ENCODE peak calls at places on chromosome 13, in nine cellular contexts. One of them, this sample, is unnamed.

GRCh38 chr13:41588899-41589298 is 131.5 kb downstream of the RGCC start:
- DNase-seq in colonic mucosa: no peak
- DNase-seq in coronary artery: no peak
- DNase-seq in testis: no peak
- DNase-seq in AG10803: peak; percentile 95
- DNase-seq in hepatocyte: no peak
- DNase-seq in endothelial cell: no peak
- DNase-seq in neural progenitor cell: no peak
- DNase-seq in WTC11: no peak
- DNase-seq in this sample: no peak

GRCh38 chr13:102870677-102871415 is 25.0 kb downstream of the ERCC5 start:
- DNase-seq in hepatocyte: peak; percentile 86
- DNase-seq in testis: peak; percentile 70
- DNase-seq in colonic mucosa: peak; percentile 50
- DNase-seq in neural progenitor cell: peak; percentile 80
- DNase-seq in endothelial cell: peak; percentile 56
- DNase-seq in coronary artery: no peak
- DNase-seq in WTC11: peak; percentile 62
- DNase-seq in AG10803: peak; percentile 58
- DNase-seq in this sample: peak; percentile 29

GRCh38 chr13:101202590-101202989 is 213.7 kb downstream of the NALCN start:
- DNase-seq in colonic mucosa: no peak
- DNase-seq in testis: no peak
- DNase-seq in endothelial cell: peak; percentile 4
- DNase-seq in hepatocyte: no peak
- DNase-seq in WTC11: peak; percentile 42
- DNase-seq in neural progenitor cell: peak; percentile 58
- DNase-seq in AG10803: no peak
- DNase-seq in coronary artery: no peak
- DNase-seq in this sample: no peak

GRCh38 chr13:99374994-99375805 is 68.0 kb upstream of the GPR183 start:
- DNase-seq in testis: no peak
- DNase-seq in colonic mucosa: peak; percentile 37
- DNase-seq in coronary artery: peak; percentile 69
- DNase-seq in endothelial cell: no peak
- DNase-seq in hepatocyte: no peak
- DNase-seq in AG10803: no peak
- DNase-seq in WTC11: no peak
- DNase-seq in neural progenitor cell: no peak
- DNase-seq in this sample: peak; percentile 72

GRCh38 chr13:51271008-51271407 is 48.8 kb downstream of the FAM124A start:
- DNase-seq in colonic mucosa: no peak
- DNase-seq in WTC11: no peak
- DNase-seq in hepatocyte: no peak
- DNase-seq in AG10803: no peak
- DNase-seq in testis: no peak
- DNase-seq in endothelial cell: no peak
- DNase-seq in coronary artery: peak; percentile 1
- DNase-seq in neural progenitor cell: no peak
- DNase-seq in this sample: no peak

GRCh38 chr13:104648291-104648690 is 1582.1 kb upstream of the SLC10A2 start:
- DNase-seq in neural progenitor cell: no peak
- DNase-seq in WTC11: no peak
- DNase-seq in coronary artery: no peak
- DNase-seq in testis: no peak
- DNase-seq in colonic mucosa: no peak
- DNase-seq in AG10803: no peak
- DNase-seq in endothelial cell: no peak
- DNase-seq in hepatocyte: no peak
- DNase-seq in this sample: no peak

GRCh38 chr13:79226250-79226649 is 179.8 kb downstream of the RBM26 start:
- DNase-seq in endothelial cell: no peak
- DNase-seq in hepatocyte: no peak
- DNase-seq in AG10803: no peak
- DNase-seq in neural progenitor cell: no peak
- DNase-seq in coronary artery: no peak
- DNase-seq in testis: no peak
- DNase-seq in colonic mucosa: no peak
- DNase-seq in WTC11: no peak
- DNase-seq in this sample: no peak

GRCh38 chr13:74015137-74015536 is 119.1 kb downstream of the KLF12 start:
- DNase-seq in endothelial cell: no peak
- DNase-seq in AG10803: no peak
- DNase-seq in WTC11: no peak
- DNase-seq in neural progenitor cell: no peak
- DNase-seq in testis: no peak
- DNase-seq in coronary artery: no peak
- DNase-seq in colonic mucosa: no peak
- DNase-seq in hepatocyte: no peak
- DNase-seq in this sample: no peak

GRCh38 chr13:36820222-36820621 is 1.2 kb downstream of the RFXAP start:
- DNase-seq in WTC11: no peak
- DNase-seq in hepatocyte: no peak
- DNase-seq in AG10803: no peak
- DNase-seq in endothelial cell: no peak
- DNase-seq in testis: no peak
- DNase-seq in coronary artery: no peak
- DNase-seq in colonic mucosa: no peak
- DNase-seq in neural progenitor cell: no peak
- DNase-seq in this sample: peak; percentile 41

GRCh38 chr13:51000576-51001260 is 91.1 kb downstream of the RNASEH2B start:
- DNase-seq in colonic mucosa: no peak
- DNase-seq in testis: no peak
- DNase-seq in hepatocyte: no peak
- DNase-seq in coronary artery: no peak
- DNase-seq in neural progenitor cell: no peak
- DNase-seq in WTC11: no peak
- DNase-seq in endothelial cell: no peak
- DNase-seq in AG10803: peak; percentile 87
- DNase-seq in this sample: no peak

GRCh38 chr13:78586706-78587105 is 16.6 kb downstream of the POU4F1 start:
- DNase-seq in colonic mucosa: no peak
- DNase-seq in WTC11: peak; percentile 81
- DNase-seq in coronary artery: no peak
- DNase-seq in hepatocyte: no peak
- DNase-seq in AG10803: no peak
- DNase-seq in neural progenitor cell: peak; percentile 91
- DNase-seq in endothelial cell: peak; percentile 61
- DNase-seq in testis: peak; percentile 37
- DNase-seq in this sample: no peak

GRCh38 chr13:68380041-68380973 is 1150.2 kb upstream of the PCDH9 start:
- DNase-seq in AG10803: no peak
- DNase-seq in colonic mucosa: no peak
- DNase-seq in coronary artery: no peak
- DNase-seq in WTC11: no peak
- DNase-seq in endothelial cell: no peak
- DNase-seq in neural progenitor cell: no peak
- DNase-seq in hepatocyte: no peak
- DNase-seq in testis: no peak
- DNase-seq in this sample: no peak
- TF ChIP-seq CTCF in AG10803: no peak
- TF ChIP-seq CTCF in colonic mucosa: no peak
- TF ChIP-seq CTCF in coronary artery: no peak
- TF ChIP-seq CTCF in WTC11: no peak
- TF ChIP-seq CTCF in endothelial cell: no peak
- TF ChIP-seq CTCF in neural progenitor cell: no peak
- TF ChIP-seq CTCF in hepatocyte: no peak
- TF ChIP-seq CTCF in testis: no peak
- TF ChIP-seq CTCF in this sample: no peak

GRCh38 chr13:87671031-87671823 is at the start of gene SLITRK5:
- DNase-seq in testis: peak; percentile 86
- DNase-seq in coronary artery: peak; percentile 76
- DNase-seq in neural progenitor cell: peak; percentile 90
- DNase-seq in colonic mucosa: peak; percentile 73
- DNase-seq in hepatocyte: peak; percentile 86
- DNase-seq in AG10803: peak; percentile 37
- DNase-seq in WTC11: peak; percentile 87
- DNase-seq in endothelial cell: peak; percentile 89
- DNase-seq in this sample: peak; percentile 19
- TF ChIP-seq CTCF in testis: peak; percentile 86
- TF ChIP-seq CTCF in coronary artery: peak; percentile 78
- TF ChIP-seq CTCF in neural progenitor cell: peak; percentile 82
- TF ChIP-seq CTCF in colonic mucosa: peak; percentile 74
- TF ChIP-seq CTCF in hepatocyte: peak; percentile 88
- TF ChIP-seq CTCF in AG10803: peak; percentile 69
- TF ChIP-seq CTCF in WTC11: peak; percentile 70
- TF ChIP-seq CTCF in endothelial cell: peak; percentile 71
- TF ChIP-seq CTCF in this sample: peak; percentile 77

GRCh38 chr13:26133851-26134250 is 82.0 kb upstream of the SHISA2 start:
- DNase-seq in testis: no peak
- DNase-seq in hepatocyte: no peak
- DNase-seq in endothelial cell: no peak
- DNase-seq in WTC11: no peak
- DNase-seq in colonic mucosa: no peak
- DNase-seq in coronary artery: no peak
- DNase-seq in neural progenitor cell: no peak
- DNase-seq in AG10803: no peak
- DNase-seq in this sample: no peak
- TF ChIP-seq CTCF in testis: no peak
- TF ChIP-seq CTCF in hepatocyte: no peak
- TF ChIP-seq CTCF in endothelial cell: no peak
- TF ChIP-seq CTCF in WTC11: no peak
- TF ChIP-seq CTCF in colonic mucosa: no peak
- TF ChIP-seq CTCF in coronary artery: no peak
- TF ChIP-seq CTCF in neural progenitor cell: peak; percentile 10
- TF ChIP-seq CTCF in AG10803: no peak
- TF ChIP-seq CTCF in this sample: no peak

GRCh38 chr13:20295956-20296355 is 63.8 kb upstream of the GJB6 start:
- DNase-seq in AG10803: no peak
- DNase-seq in colonic mucosa: no peak
- DNase-seq in hepatocyte: no peak
- DNase-seq in WTC11: no peak
- DNase-seq in neural progenitor cell: no peak
- DNase-seq in coronary artery: no peak
- DNase-seq in testis: no peak
- DNase-seq in endothelial cell: no peak
- DNase-seq in this sample: no peak
- TF ChIP-seq CTCF in AG10803: no peak
- TF ChIP-seq CTCF in colonic mucosa: no peak
- TF ChIP-seq CTCF in hepatocyte: no peak
- TF ChIP-seq CTCF in WTC11: no peak
- TF ChIP-seq CTCF in neural progenitor cell: no peak
- TF ChIP-seq CTCF in coronary artery: no peak
- TF ChIP-seq CTCF in testis: no peak
- TF ChIP-seq CTCF in endothelial cell: no peak
- TF ChIP-seq CTCF in this sample: no peak

This sample was measured in GM06990.